ENCODE peak calls at places on chromosomes 16 and 17, in six cellular contexts. D, J, H, M, R and C are unnamed samples.
A peak's percentile ranks its signal among the peaks of the same experiment; 100 is the strongest.

GRCh38 chr16:50269061-50269705 is 2.8 kb downstream of the ADCY7 start:
- DNase-seq in M (no peak), J (no peak), H (no peak), D (no peak), R (no peak), C (no peak)

GRCh38 chr17:74804683-74805082 is 28.5 kb upstream of the NAT9 start:
- DNase-seq in D (no peak), M (no peak), H (no peak), J (no peak), R (no peak), C (no peak)

GRCh38 chr17:59785091-59785799 is 77.8 kb downstream of the VMP1 start:
- DNase-seq in R (no peak), H (peak; percentile 34), M (no peak), D (peak; percentile 41), J (no peak), C (peak; percentile 22)

GRCh38 chr17:11642655-11643054 is 44.4 kb downstream of the DNAH9 start:
- DNase-seq in R (no peak), J (no peak), D (peak; percentile 6), H (no peak), M (no peak), C (no peak)

GRCh38 chr17:60675997-60676396 is 1.7 kb upstream of the BCAS3 start:
- DNase-seq in D (no peak), R (no peak), J (no peak), M (no peak), H (no peak), C (no peak)

GRCh38 chr17:14304222-14304844 is 3.5 kb downstream of the HS3ST3B1 start:
- DNase-seq in R (no peak), D (no peak), M (no peak), H (no peak), J (no peak), C (no peak)

GRCh38 chr17:43085489-43085888 is 39.7 kb downstream of the BRCA1 start:
- DNase-seq in R (no peak), J (peak; percentile 26), H (peak; percentile 48), D (peak; percentile 25), M (no peak), C (peak; percentile 5)

GRCh38 chr16:61263400-61263799 is 772.8 kb downstream of the CDH8 start:
- DNase-seq in M (no peak), J (no peak), H (no peak), R (no peak), D (no peak), C (no peak)

GRCh38 chr17:37342589-37342988 is 33.2 kb upstream of the C17orf78 start:
- DNase-seq in J (no peak), H (no peak), R (no peak), M (no peak), D (no peak), C (no peak)

GRCh38 chr16:14302031-14302398 is 230.9 kb downstream of the MRTFB start:
- DNase-seq in R (no peak), J (peak; percentile 66), D (peak; percentile 51), M (peak; percentile 81), H (peak; percentile 89), C (peak; percentile 79)

GRCh38 chr17:14201087-14201486 is 35.6 kb downstream of the CDRT15 start:
- DNase-seq in R (no peak), D (peak; percentile 14), H (peak; percentile 22), J (peak; percentile 11), M (no peak), C (no peak)

GRCh38 chr16:5571446-5571845 is 473.9 kb upstream of the EEF2KMT start:
- DNase-seq in D (no peak), H (no peak), R (no peak), J (no peak), M (no peak), C (no peak)

GRCh38 chr17:49015924-49016774 is 19.0 kb downstream of the IGF2BP1 start:
- DNase-seq in H (peak; percentile 63), R (no peak), M (no peak), J (no peak), D (no peak), C (no peak)

DNA sequence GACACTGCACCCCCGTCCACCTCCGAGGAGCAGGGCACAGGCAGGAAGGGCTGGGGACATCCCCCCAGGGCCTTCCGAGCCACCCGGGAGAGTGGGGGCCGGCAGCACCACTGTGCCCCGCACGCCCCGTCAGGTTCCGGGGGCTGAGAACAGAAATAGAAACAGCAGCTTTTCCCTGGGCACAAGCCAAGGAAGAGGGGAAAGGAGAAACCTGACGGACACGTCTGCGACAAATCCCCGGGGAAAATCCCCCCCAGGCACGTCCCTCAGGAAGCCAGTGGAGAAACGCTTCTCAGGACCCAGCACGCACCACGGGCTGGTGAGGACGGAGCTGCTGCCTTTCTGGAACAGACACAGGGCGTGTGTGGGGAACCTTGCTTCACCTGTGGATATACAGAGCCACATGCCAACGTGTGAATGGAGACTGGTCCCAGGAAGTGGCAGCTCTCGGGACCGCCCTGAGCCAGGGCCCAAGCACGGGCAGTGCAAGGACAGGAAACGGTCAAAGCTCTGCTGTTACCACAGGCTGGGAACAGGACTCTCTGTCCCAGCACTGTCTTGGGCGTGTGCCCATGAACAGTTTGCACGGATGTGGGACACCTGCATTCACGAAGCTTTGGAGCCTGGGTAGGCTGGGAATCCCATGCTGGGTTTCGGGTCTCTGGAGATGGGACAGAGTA is 1.2 kb upstream of the TMEM204 start:
- DNase-seq in D (peak; percentile 64), R (no peak), J (no peak), H (peak; percentile 76), M (peak; percentile 52), C (no peak)
- TF ChIP-seq CTCF in D (no peak), R (no peak), J (no peak), H (no peak), M (no peak), C (no peak)

GRCh38 chr17:57650548-57650947 is 94.6 kb downstream of the CCDC182 start:
- DNase-seq in J (no peak), R (no peak), D (no peak), H (no peak), M (no peak), C (no peak)

GRCh38 chr17:57651451-57651850 is 93.6 kb downstream of the CCDC182 start:
- DNase-seq in H (no peak), D (no peak), J (no peak), R (no peak), M (no peak), C (no peak)

GRCh38 chr17:57648720-57649119 is 96.4 kb downstream of the CCDC182 start:
- DNase-seq in J (no peak), R (no peak), M (no peak), D (no peak), H (no peak), C (no peak)

GRCh38 chr17:57649731-57650484 is 95.2 kb downstream of the CCDC182 start:
- DNase-seq in J (peak; percentile 41), R (no peak), H (no peak), D (no peak), M (no peak), C (peak; percentile 31)

DNA sequence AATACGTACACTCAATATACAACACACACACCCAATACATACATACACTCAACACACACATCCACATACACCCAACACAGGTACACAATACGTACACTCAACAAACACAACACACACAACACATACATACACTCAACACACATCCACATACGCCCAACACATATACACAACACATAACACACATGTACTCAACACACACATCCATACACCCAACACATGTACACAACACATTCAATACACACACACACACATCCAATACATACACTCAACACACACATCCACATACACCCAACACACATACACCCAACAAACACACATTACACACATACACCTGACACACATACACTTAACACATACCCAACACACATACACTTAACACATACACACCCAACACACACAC is 95.9 kb downstream of the CCDC182 start:
- DNase-seq in J (no peak), R (no peak), D (no peak), H (no peak), M (no peak), C (no peak)
- H3K4me3 ChIP-seq in J (no peak overlapping the region), R (no peak overlapping the region), D (no peak overlapping the region), H (no peak overlapping the region), M (no peak overlapping the region), C (no peak overlapping the region)

GRCh38 chr17:3965123-3965800 is 1.0 kb upstream of the ATP2A3 start:
- DNase-seq in J (no peak), M (peak; percentile 84), H (peak; percentile 64), D (peak; percentile 19), R (peak; percentile 35), C (peak; percentile 36)
- TF ChIP-seq CTCF in J (no peak), M (no peak), H (no peak), D (no peak), R (no peak), C (no peak)

DNA sequence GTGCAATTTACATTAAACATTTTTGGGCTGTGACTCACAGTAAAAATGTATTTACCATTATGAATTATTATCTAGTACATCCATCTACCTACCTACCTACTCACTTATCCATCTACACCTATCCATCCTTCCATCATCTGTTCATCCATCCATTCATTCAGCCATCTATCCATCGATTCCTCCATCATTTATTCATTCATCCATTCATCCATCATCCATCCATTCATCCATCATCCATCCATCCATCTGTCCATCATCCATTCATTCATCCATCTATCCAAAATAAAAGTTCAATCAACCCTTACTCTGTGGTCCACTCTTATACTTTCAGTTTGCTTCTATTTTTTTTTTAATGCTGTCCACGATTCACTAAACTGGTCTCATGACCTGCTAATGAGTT is 118.4 kb downstream of the NTN1 start:
- DNase-seq in D (no peak), M (no peak), H (no peak), R (no peak), J (no peak), C (no peak)
- H3K4me3 ChIP-seq in D (no peak overlapping the region), M (no peak overlapping the region), H (no peak overlapping the region), R (no peak overlapping the region), J (no peak overlapping the region), C (no peak overlapping the region)

GRCh38 chr17:73648543-73648820 is 4.2 kb upstream of the SDK2 start:
- DNase-seq in H (no peak), J (no peak), R (no peak), M (no peak), D (no peak), C (no peak)

GRCh38 chr17:73647767-73648542 is 3.7 kb upstream of the SDK2 start:
- DNase-seq in R (no peak), M (no peak), H (no peak), J (no peak), D (no peak), C (no peak)

GRCh38 chr17:73647331-73647730 is 3.1 kb upstream of the SDK2 start:
- DNase-seq in H (no peak), R (no peak), D (no peak), J (no peak), M (no peak), C (no peak)

GRCh38 chr17:73645050-73645871 is 1.0 kb upstream of the SDK2 start:
- DNase-seq in H (peak; percentile 54), J (peak; percentile 10), M (peak; percentile 29), R (no peak), D (peak; percentile 41), C (peak; percentile 74)

DNA sequence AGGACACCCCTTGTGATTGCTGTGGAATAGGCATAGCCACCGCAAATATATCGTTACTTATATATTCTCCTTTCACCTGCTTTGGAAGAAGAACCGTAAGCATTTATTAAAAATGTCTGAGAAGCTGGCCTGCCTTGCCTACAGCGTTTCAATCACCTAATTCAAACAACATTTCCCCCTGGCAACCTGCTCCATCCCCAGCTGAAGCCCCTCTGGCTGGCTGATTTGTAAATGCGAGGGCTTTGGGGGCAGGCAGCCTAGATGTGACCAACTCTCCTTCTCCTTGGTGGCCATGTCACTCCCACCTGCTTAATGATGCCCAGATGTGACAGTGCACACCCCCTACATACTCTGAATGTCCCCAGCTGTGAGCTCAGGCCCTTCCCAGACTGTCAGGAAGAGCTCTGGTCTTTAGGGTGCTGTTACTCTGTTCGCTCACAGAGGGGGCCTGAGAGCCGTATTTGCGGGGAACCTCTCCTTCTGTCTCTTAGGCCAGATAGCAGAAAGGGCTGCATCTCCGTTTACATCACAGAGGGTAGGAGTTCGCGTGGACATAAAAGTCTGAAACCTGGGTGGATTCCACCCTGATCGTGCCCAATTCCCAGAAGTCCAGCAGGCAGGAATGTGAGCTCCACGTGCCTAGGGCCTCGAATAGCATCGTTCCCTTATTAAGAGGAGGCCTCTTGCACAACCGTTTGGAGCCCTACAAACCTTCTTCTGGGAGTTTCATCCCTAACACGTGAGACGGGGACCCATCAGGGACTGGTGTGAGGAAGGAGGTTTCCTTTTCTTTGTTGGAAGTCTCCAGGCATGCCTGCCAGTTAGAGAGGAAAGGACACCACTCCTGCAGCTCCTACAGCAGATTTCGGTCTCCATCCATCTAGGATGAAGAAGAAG is 2.4 kb upstream of the SDK2 start:
- DNase-seq in D (peak; percentile 35), H (peak; percentile 8), R (no peak), J (no peak), M (no peak), C (no peak)
- TF ChIP-seq CTCF in D (peak; percentile 20), H (no peak), R (no peak), J (no peak), M (no peak), C (no peak)